ENCODE peak calls at places on chromosomes 5 and 9, in five cellular contexts. G, P, S, L and U are unnamed samples.

GRCh38 chr9:23324511-23324910 is 501.5 kb downstream of the ELAVL2 start:
- DNase-seq in P (no peak), G (no peak), S (no peak), L (no peak), U (no peak)

GRCh38 chr9:31188496-31188895 is 1195.9 kb upstream of the ACO1 start:
- DNase-seq in P (no peak), S (no peak), L (no peak), G (no peak), U (no peak)

GRCh38 chr5:128271859-128272446 is 188.4 kb downstream of the SLC12A2 start:
- DNase-seq in G (no peak), P (no peak), L (no peak), S (peak), U (no peak)

GRCh38 chr9:131324736-131325679 is 35.5 kb downstream of the PLPP7 start:
- DNase-seq in L (no peak), G (peak), P (no peak), S (no peak), U (no peak)

GRCh38 chr5:102937916-102938315 is 182.0 kb downstream of the GIN1 start:
- DNase-seq in S (peak), L (no peak), P (no peak), G (no peak), U (no peak)

GRCh38 chr5:343461-344401 is 22.2 kb downstream of the AHRR start:
- DNase-seq in P (peak), S (peak), L (peak), G (peak), U (peak)

GRCh38 chr9:117656007-117656406 is 48.2 kb upstream of the TLR4 start:
- DNase-seq in L (no peak), S (no peak), P (no peak), G (no peak), U (no peak)

GRCh38 chr9:118422513-118422912 is 718.3 kb downstream of the TLR4 start:
- DNase-seq in S (no peak), G (no peak), L (no peak), P (no peak), U (no peak)

GRCh38 chr5:177494356-177495195 is 2.8 kb downstream of the PDLIM7 start:
- DNase-seq in P (peak), G (peak), L (no peak), S (peak), U (peak)

GRCh38 chr9:132032584-132032945 is 47.1 kb downstream of the MED27 start:
- DNase-seq in P (no peak), G (no peak), L (no peak), S (no peak), U (no peak)

GRCh38 chr9:78541868-78542267 is 244.9 kb downstream of the PSAT1 start:
- DNase-seq in P (no peak), S (no peak), G (no peak), L (no peak), U (no peak)

GRCh38 chr9:38619556-38620447 is 594 bp downstream of the ANKRD18A start:
- DNase-seq in G (peak), L (peak), S (peak), P (peak), U (peak)

GRCh38 chr5:151151793-151152192 is 5.8 kb downstream of the ANXA6 start:
- DNase-seq in L (no peak), S (no peak), G (no peak), P (no peak), U (peak)

GRCh38 chr5:120457839-120458507 is 6.1 kb upstream of the PRR16 start:
- DNase-seq in P (peak), S (peak), G (peak), L (no peak), U (peak)